ENCODE peak calls at places on chromosomes 7 and 10, in five cellular contexts. J is transverse colon, E is endothelial cell, K is B cell, Q is nephron progenitor cell. I is an unnamed sample.

GRCh38 chr7:91527460-91527859 is 263.2 kb downstream of the FZD1 start:
- DNase-seq in K (no peak), Q (no peak), E (no peak), J (no peak), I (no peak)

GRCh38 chr7:134254311-134254710 is 62.4 kb downstream of the SLC35B4 start:
- DNase-seq in K (no peak), E (no peak), Q (no peak), J (no peak), I (no peak)

GRCh38 chr7:4513450-4513849 is 168.6 kb upstream of the FOXK1 start:
- DNase-seq in J (no peak), K (no peak), Q (no peak), E (no peak), I (no peak)

GRCh38 chr7:53101026-53101425 is 65.6 kb downstream of the POM121L12 start:
- DNase-seq in E (no peak), Q (no peak), K (no peak), J (no peak), I (no peak)

GRCh38 chr7:129824291-129825004 is 128.3 kb downstream of the UBE2H start:
- DNase-seq in J (no peak), K (no peak), Q (no peak), E (no peak), I (no peak)

GRCh38 chr10:58764087-58764747 is 251.5 kb downstream of the BICC1 start:
- DNase-seq in K (no peak), J (no peak), E (no peak), Q (no peak), I (no peak)

GRCh38 chr10:32253300-32253699 is 93.7 kb downstream of the EPC1 start:
- DNase-seq in K (no peak), E (no peak), J (peak; percentile 60), Q (no peak), I (no peak)

GRCh38 chr7:84553711-84554110 is 359.1 kb upstream of the SEMA3A start:
- DNase-seq in Q (no peak), E (no peak), J (no peak), K (no peak), I (no peak)

GRCh38 chr10:70106958-70107791 is 25.4 kb downstream of the AIFM2 start:
- DNase-seq in Q (peak; percentile 61), E (peak; percentile 73), J (no peak), K (no peak), I (no peak)

GRCh38 chr7:18177815-18178660 is 150.4 kb upstream of the PRPS1L1 start:
- DNase-seq in K (peak; percentile 21), J (no peak), E (no peak), Q (no peak), I (no peak)

GRCh38 chr7:96663871-96664445 is 45.7 kb downstream of the SEM1 start:
- DNase-seq in E (no peak), K (no peak), Q (no peak), J (no peak), I (no peak)

GRCh38 chr10:79184141-79184625 is 115.4 kb downstream of the ZMIZ1 start:
- DNase-seq in Q (no peak), J (no peak), E (no peak), K (no peak), I (no peak)

GRCh38 chr7:148095066-148095465 is 495.5 kb upstream of the C7orf33 start:
- DNase-seq in Q (no peak), J (no peak), K (no peak), E (no peak), I (no peak)

GRCh38 chr7:66826649-66827048 is 86.1 kb downstream of the RABGEF1 start:
- DNase-seq in E (no peak), Q (no peak), J (no peak), K (no peak), I (no peak)

GRCh38 chr7:112211348-112211907 is 4.9 kb downstream of the ZNF277 start:
- DNase-seq in K (no peak), E (no peak), Q (no peak), J (no peak), I (no peak)

GRCh38 chr7:10974717-10975032 is 1.0 kb downstream of the PHF14 start:
- DNase-seq in K (no peak), Q (no peak), J (no peak), E (no peak), I (no peak)

GRCh38 chr7:16078076-16078952 is 343.0 kb downstream of the CRPPA start:
- DNase-seq in J (no peak), E (peak; percentile 49), Q (peak; percentile 25), K (no peak), I (no peak)

GRCh38 chr7:134750083-134751062 is 29.1 kb upstream of the CALD1 start:
- DNase-seq in Q (peak; percentile 65), K (peak; percentile 27), E (peak; percentile 78), J (peak; percentile 44), I (no peak)

GRCh38 chr7:21945374-21946227 is at the start of gene CDCA7L:
- DNase-seq in E (peak; percentile 68), J (peak; percentile 81), K (peak; percentile 92), Q (peak; percentile 78), I (peak; percentile 88)

GRCh38 chr10:31759124-31759798 is 169.4 kb downstream of the ARHGAP12 start:
- DNase-seq in J (peak; percentile 71), Q (peak; percentile 64), E (peak; percentile 19), K (peak; percentile 60), I (no peak)

GRCh38 chr7:2172311-2173183 is 60.2 kb downstream of the MAD1L1 start:
- DNase-seq in E (no peak), Q (no peak), J (peak; percentile 68), K (no peak), I (no peak)

GRCh38 chr7:40571796-40572195 is 437.0 kb downstream of the SUGCT start:
- DNase-seq in J (no peak), E (no peak), K (no peak), Q (no peak), I (no peak)

GRCh38 chr7:97732567-97733275 is 835 bp downstream of the TAC1 start:
- DNase-seq in E (peak; percentile 18), K (no peak), J (no peak), Q (no peak), I (no peak)

GRCh38 chr7:117597755-117598154 is 117.9 kb downstream of the CFTR start:
- DNase-seq in E (no peak), Q (no peak), K (peak; percentile 10), J (no peak), I (no peak)

GRCh38 chr10:43202657-43203490 is 64.0 kb downstream of the RASGEF1A start:
- DNase-seq in J (peak; percentile 46), K (peak; percentile 80), Q (peak; percentile 83), E (peak; percentile 50), I (no peak)

GRCh38 chr7:85469446-85469970 is 282.7 kb upstream of the SEMA3D start:
- DNase-seq in K (no peak), Q (no peak), E (no peak), J (no peak), I (no peak)

GRCh38 chr7:21305455-21306235 is 122.2 kb upstream of the SP4 start:
- DNase-seq in J (no peak), Q (no peak), E (no peak), K (no peak), I (no peak)

DNA sequence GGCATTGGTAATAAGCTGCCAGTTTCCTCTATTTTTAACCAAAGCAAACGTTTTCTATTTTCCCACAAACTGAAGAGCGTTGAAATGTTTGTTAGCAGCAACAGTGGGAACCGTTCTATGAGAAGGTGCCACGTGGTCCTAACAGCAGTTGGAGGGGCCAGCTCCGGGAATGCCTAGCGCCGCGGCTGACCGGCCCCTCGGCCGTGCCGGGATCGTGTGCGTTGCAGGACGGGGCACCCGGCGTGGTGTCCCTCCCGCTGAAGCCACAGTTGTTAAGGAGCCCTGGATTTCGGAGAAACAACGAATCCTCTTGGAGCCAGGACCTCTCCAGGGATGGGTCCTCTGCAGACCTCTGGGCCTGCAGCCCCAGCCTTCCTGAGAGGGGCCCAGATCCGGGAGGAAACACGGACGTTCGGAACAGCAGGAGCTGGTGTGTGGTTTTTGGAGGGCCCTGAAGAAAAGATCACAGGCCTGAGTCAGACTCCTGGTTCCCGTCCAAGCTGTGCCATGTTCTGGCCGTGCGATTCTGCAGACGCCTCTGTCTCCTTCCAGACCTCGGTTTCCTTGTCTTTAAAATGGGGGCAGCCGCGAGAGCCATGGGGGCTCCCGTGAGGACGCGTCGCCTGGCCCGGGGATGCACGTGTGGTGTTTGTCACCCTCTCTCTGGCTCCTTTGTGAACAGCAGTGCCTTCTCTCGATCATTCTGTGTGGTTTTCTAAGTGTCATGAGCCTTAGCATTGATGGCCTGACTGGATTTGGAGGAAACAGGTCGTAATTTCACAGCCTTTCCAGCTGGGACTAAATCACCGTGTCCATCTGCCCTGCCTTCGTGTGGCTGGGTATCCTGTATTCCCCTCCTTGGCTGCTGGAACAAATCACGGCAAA is 40.4 kb downstream of the FAM20C start:
- DNase-seq in K (no peak), Q (no peak), J (no peak), E (no peak), I (no peak)
- TF ChIP-seq CTCF in K (no peak), Q (no peak), J (no peak), E (no peak), I (no peak)

DNA sequence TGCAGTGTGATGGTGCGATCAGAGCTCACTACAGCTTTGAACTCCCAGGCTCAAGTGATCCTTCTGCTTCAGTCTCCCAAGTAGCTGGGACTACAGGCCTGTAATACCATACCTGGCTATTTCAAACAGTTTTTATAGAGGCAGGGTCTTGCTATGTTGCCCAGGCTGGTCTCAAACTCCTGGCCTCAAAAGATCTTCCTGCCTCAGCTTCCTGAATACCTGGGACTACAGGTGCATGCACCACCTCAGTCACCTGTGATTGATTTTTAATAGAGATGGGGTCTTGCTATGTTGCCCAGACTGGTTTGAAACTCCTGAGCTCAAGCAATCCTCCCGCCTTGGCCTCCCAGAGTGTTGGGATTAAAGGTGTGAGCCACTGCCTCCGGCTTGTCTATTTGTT is 26.4 kb upstream of the CCL24 start:
- DNase-seq in K (no peak), J (no peak), Q (no peak), E (no peak), I (no peak)
- TF ChIP-seq CTCF in K (no peak), J (no peak), Q (no peak), E (no peak), I (no peak)

GRCh38 chr10:13417459-13418126 is 69.5 kb upstream of the SEPHS1 start:
- DNase-seq in K (no peak), J (no peak), E (no peak), Q (no peak), I (no peak)

GRCh38 chr10:13412894-13413293 is 64.8 kb upstream of the SEPHS1 start:
- DNase-seq in K (no peak), Q (no peak), E (no peak), J (no peak), I (no peak)

GRCh38 chr10:13414137-13414536 is 66.0 kb upstream of the SEPHS1 start:
- DNase-seq in K (no peak), E (no peak), Q (no peak), J (no peak), I (no peak)

GRCh38 chr10:13416760-13417159 is 68.7 kb upstream of the SEPHS1 start:
- DNase-seq in K (no peak), Q (no peak), E (no peak), J (no peak), I (no peak)

GRCh38 chr10:13414855-13415254 is 66.8 kb upstream of the SEPHS1 start:
- DNase-seq in E (peak; percentile 23), Q (no peak), K (no peak), J (peak; percentile 39), I (no peak)
- TF ChIP-seq CTCF in E (no peak), Q (no peak), K (no peak), J (no peak), I (peak; percentile 28)

DNA sequence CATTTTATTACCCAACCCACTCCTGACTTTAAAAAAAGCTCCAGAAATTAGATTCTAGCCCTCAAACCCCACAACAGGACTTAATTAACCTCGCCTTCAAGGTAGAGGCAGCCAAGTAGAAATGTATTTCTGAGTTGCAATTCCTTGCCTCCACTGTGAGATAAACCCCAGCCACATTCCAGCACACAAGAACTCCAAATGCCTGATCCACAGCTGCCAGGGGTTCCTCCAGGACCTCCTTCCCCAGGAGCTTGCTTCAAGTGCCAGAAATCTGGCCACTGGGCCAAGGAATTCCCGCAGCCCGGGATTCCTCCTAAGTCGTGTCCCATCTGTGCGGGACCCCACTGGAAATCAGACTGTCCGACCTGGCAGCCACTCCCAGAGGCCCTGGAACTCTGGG is 25.9 kb upstream of the ARL4A start:
- DNase-seq in K (no peak), E (no peak), Q (no peak), J (no peak), I (no peak)
- TF ChIP-seq CTCF in K (no peak), E (no peak), Q (no peak), J (no peak), I (no peak)

I was measured in osteocyte.